ENCODE peak calls at places on chromosomes 3 and 15, in four cellular contexts. One of them, this sample, is unnamed.

GRCh38 chr3:127019449-127019848 is 36.5 kb downstream of the PLXNA1 start:
- DNase-seq in B cell: no peak
- DNase-seq in activated gamma-delta T cell treated with anti-CD3 and anti-CD28 coated beads, Interleukin-2, amount 50 U/mL, for 16 hours: no peak
- DNase-seq in cardiac fibroblast: peak; percentile 51
- DNase-seq in this sample: no peak

GRCh38 chr15:29083858-29084257 is 185.8 kb downstream of the NSMCE3 start:
- DNase-seq in B cell: no peak
- DNase-seq in activated gamma-delta T cell treated with anti-CD3 and anti-CD28 coated beads, Interleukin-2, amount 50 U/mL, for 16 hours: no peak
- DNase-seq in cardiac fibroblast: no peak
- DNase-seq in this sample: no peak

GRCh38 chr3:62167566-62168262 is 205.6 kb downstream of the FEZF2 start:
- DNase-seq in activated gamma-delta T cell treated with anti-CD3 and anti-CD28 coated beads, Interleukin-2, amount 50 U/mL, for 16 hours: no peak
- DNase-seq in cardiac fibroblast: peak; percentile 9
- DNase-seq in B cell: no peak
- DNase-seq in this sample: no peak

GRCh38 chr3:186896875-186897274 is 33.5 kb upstream of the ST6GAL1 start:
- DNase-seq in cardiac fibroblast: no peak
- DNase-seq in activated gamma-delta T cell treated with anti-CD3 and anti-CD28 coated beads, Interleukin-2, amount 50 U/mL, for 16 hours: no peak
- DNase-seq in B cell: no peak
- DNase-seq in this sample: no peak

GRCh38 chr3:50170689-50171088 is 15.6 kb downstream of the SEMA3F start:
- DNase-seq in activated gamma-delta T cell treated with anti-CD3 and anti-CD28 coated beads, Interleukin-2, amount 50 U/mL, for 16 hours: no peak
- DNase-seq in cardiac fibroblast: peak; percentile 90
- DNase-seq in B cell: no peak
- DNase-seq in this sample: peak; percentile 11

GRCh38 chr15:56749982-56750381 is 16.7 kb upstream of the ZNF280D start:
- DNase-seq in activated gamma-delta T cell treated with anti-CD3 and anti-CD28 coated beads, Interleukin-2, amount 50 U/mL, for 16 hours: no peak
- DNase-seq in B cell: no peak
- DNase-seq in cardiac fibroblast: peak; percentile 60
- DNase-seq in this sample: no peak

GRCh38 chr3:165339753-165340152 is 143.6 kb upstream of the SLITRK3 start:
- DNase-seq in activated gamma-delta T cell treated with anti-CD3 and anti-CD28 coated beads, Interleukin-2, amount 50 U/mL, for 16 hours: no peak
- DNase-seq in B cell: no peak
- DNase-seq in cardiac fibroblast: peak; percentile 9
- DNase-seq in this sample: no peak

GRCh38 chr15:25342629-25343028 is 96.2 kb downstream of the UBE3A start:
- DNase-seq in activated gamma-delta T cell treated with anti-CD3 and anti-CD28 coated beads, Interleukin-2, amount 50 U/mL, for 16 hours: no peak
- DNase-seq in cardiac fibroblast: no peak
- DNase-seq in B cell: peak; percentile 8
- DNase-seq in this sample: no peak

GRCh38 chr3:145191543-145191942 is 969.4 kb downstream of the PLOD2 start:
- DNase-seq in B cell: no peak
- DNase-seq in cardiac fibroblast: peak; percentile 38
- DNase-seq in activated gamma-delta T cell treated with anti-CD3 and anti-CD28 coated beads, Interleukin-2, amount 50 U/mL, for 16 hours: no peak
- DNase-seq in this sample: no peak

GRCh38 chr3:52053307-52054304 is 2.8 kb downstream of the DUSP7 start:
- DNase-seq in activated gamma-delta T cell treated with anti-CD3 and anti-CD28 coated beads, Interleukin-2, amount 50 U/mL, for 16 hours: peak; percentile 14
- DNase-seq in cardiac fibroblast: peak; percentile 61
- DNase-seq in B cell: peak; percentile 43
- DNase-seq in this sample: no peak

GRCh38 chr3:150072576-150072975 is 101.9 kb upstream of the PFN2 start:
- DNase-seq in cardiac fibroblast: no peak
- DNase-seq in B cell: no peak
- DNase-seq in activated gamma-delta T cell treated with anti-CD3 and anti-CD28 coated beads, Interleukin-2, amount 50 U/mL, for 16 hours: no peak
- DNase-seq in this sample: no peak

GRCh38 chr3:52480768-52481715 is 14.1 kb upstream of the STAB1 start:
- DNase-seq in B cell: no peak
- DNase-seq in cardiac fibroblast: no peak
- DNase-seq in activated gamma-delta T cell treated with anti-CD3 and anti-CD28 coated beads, Interleukin-2, amount 50 U/mL, for 16 hours: no peak
- DNase-seq in this sample: no peak

GRCh38 chr3:175777965-175778364 is 918.8 kb downstream of the NAALADL2 start:
- DNase-seq in B cell: no peak
- DNase-seq in activated gamma-delta T cell treated with anti-CD3 and anti-CD28 coated beads, Interleukin-2, amount 50 U/mL, for 16 hours: no peak
- DNase-seq in cardiac fibroblast: no peak
- DNase-seq in this sample: no peak

GRCh38 chr15:50049871-50050270 is 69.2 kb downstream of the ATP8B4 start:
- DNase-seq in activated gamma-delta T cell treated with anti-CD3 and anti-CD28 coated beads, Interleukin-2, amount 50 U/mL, for 16 hours: no peak
- DNase-seq in B cell: no peak
- DNase-seq in cardiac fibroblast: peak; percentile 20
- DNase-seq in this sample: no peak

This sample was measured in NK-92 treated with Interleukin-12 subunit alpha and Interleukin-12 subunit beta, amount 100 ng/mL, for 24 hours.